ENCODE peak calls at places on chromosomes 5 and 9, in eight cellular contexts. L is AG08395, Q is GOT3, U is germinal center, A is epithelial cell of esophagus, N is cardiac muscle cell, P is body of pancreas, R is neural progenitor cell. O is an unnamed sample.

GRCh38 chr5:67696446-67696845 is 499.8 kb upstream of the CD180 start:
- DNase-seq in L (no peak), Q (no peak), U (no peak), A (no peak), N (no peak), P (no peak), R (no peak), O (no peak)

GRCh38 chr5:14101922-14102321 is 41.2 kb upstream of the TRIO start:
- DNase-seq in L (peak; percentile 12), Q (no peak), U (no peak), A (no peak), N (no peak), P (no peak), R (peak; percentile 76), O (no peak)

GRCh38 chr9:35962126-35962906 is 4.4 kb upstream of the OR2S2 start:
- DNase-seq in L (peak; percentile 89), Q (no peak), U (no peak), A (peak; percentile 34), N (no peak), P (no peak), R (peak; percentile 48), O (no peak)

GRCh38 chr5:139413153-139413552 is 9.3 kb upstream of the SPATA24 start:
- DNase-seq in L (no peak), Q (no peak), U (no peak), A (no peak), N (no peak), P (no peak), R (no peak), O (no peak)

GRCh38 chr5:154841273-154841661 is 9.1 kb downstream of the FAXDC2 start:
- DNase-seq in L (no peak), Q (no peak), U (no peak), A (no peak), N (no peak), P (no peak), R (no peak), O (no peak)

GRCh38 chr5:139415221-139415861 is 11.5 kb upstream of the SPATA24 start:
- DNase-seq in L (no peak), Q (no peak), U (no peak), A (peak; percentile 90), N (no peak), P (peak; percentile 35), R (no peak), O (no peak)

GRCh38 chr5:74643160-74643562 is 2.6 kb upstream of the ENC1 start:
- DNase-seq in L (peak; percentile 84), Q (no peak), U (no peak), A (peak; percentile 98), N (no peak), P (no peak), R (no peak), O (no peak)

GRCh38 chr5:32420506-32420905 is 24.0 kb downstream of the ZFR start:
- DNase-seq in L (peak; percentile 29), Q (no peak), U (no peak), A (no peak), N (no peak), P (no peak), R (no peak), O (no peak)

GRCh38 chr9:2576631-2577030 is 45.0 kb upstream of the VLDLR start:
- DNase-seq in L (no peak), Q (no peak), U (no peak), A (peak; percentile 13), N (no peak), P (no peak), R (no peak), O (no peak)

GRCh38 chr5:55226027-55226933 is 835 bp downstream of the MCIDAS start:
- DNase-seq in L (no peak), Q (peak; percentile 6), U (peak; percentile 80), A (peak; percentile 69), N (peak; percentile 80), P (peak; percentile 46), R (peak; percentile 91), O (peak; percentile 19)

GRCh38 chr9:113349434-113350337 is at the start of gene BSPRY:
- DNase-seq in L (no peak), Q (no peak), U (peak; percentile 58), A (peak; percentile 33), N (peak; percentile 45), P (peak; percentile 70), R (peak; percentile 66), O (no peak)

GRCh38 chr5:74182603-74183002 is 457.9 kb downstream of the ENC1 start:
- DNase-seq in L (no peak), Q (no peak), U (no peak), A (no peak), N (no peak), P (no peak), R (no peak), O (no peak)

O was measured in keratinocyte.